ENCODE peak calls at places on chromosomes 2 and 18, in eight cellular contexts. C is adrenal gland; J is left ventricle myocardium inferior; Y is CD8-positive, alpha-beta T cell; A is neural progenitor cell; G is K562; S is SJCRH30; E is tibial artery. R is an unnamed sample. For H3K27me3 and H3K9me3, the result is how much of the 10 kb centered on the place peaks cover.

GRCh38 chr2:128169497-128169896 is 78.5 kb downstream of the UGGT1 start:
- DNase-seq in C (no peak), J (no peak), Y (no peak), A (no peak), G (no peak), S (no peak), E (no peak), R (no peak)

GRCh38 chr18:12621737-12622306 is 36.1 kb downstream of the SPIRE1 start:
- DNase-seq in C (peak), J (no peak), Y (no peak), A (no peak), G (peak), S (no peak), E (no peak), R (no peak)

GRCh38 chr2:47521666-47522285 is 118.8 kb downstream of the MSH2 start:
- DNase-seq in C (no peak), J (no peak), Y (no peak), A (no peak), G (no peak), S (no peak), E (no peak), R (no peak)

GRCh38 chr18:39701839-39702238 is 2136.2 kb upstream of the CELF4 start:
- DNase-seq in C (no peak), J (no peak), Y (no peak), A (no peak), G (no peak), S (no peak), E (no peak), R (no peak)

GRCh38 chr2:102159295-102159694 is 16.7 kb downstream of the IL1R1 start:
- DNase-seq in C (no peak), J (no peak), Y (no peak), A (no peak), G (no peak), S (no peak), E (no peak), R (no peak)

GRCh38 chr2:224442092-224442999 is 40.4 kb upstream of the FAM124B start:
- DNase-seq in C (no peak), J (no peak), Y (peak), A (no peak), G (no peak), S (no peak), E (no peak), R (peak)

GRCh38 chr2:74834806-74835755 is 1.2 kb downstream of the HK2 start:
- DNase-seq in C (peak), J (peak), Y (peak), A (peak), G (peak), S (peak), E (peak), R (peak)

GRCh38 chr2:8676191-8676914 is 5.5 kb upstream of the ID2 start:
- DNase-seq in C (peak), J (peak), Y (no peak), A (peak), G (no peak), S (no peak), E (peak), R (peak)

GRCh38 chr2:106575955-106576354 is 88.8 kb downstream of the CD8B2 start:
- DNase-seq in C (peak), J (peak), Y (no peak), A (peak), G (no peak), S (peak), E (no peak), R (peak)

GRCh38 chr18:77106331-77106730 is 26.3 kb downstream of the MBP start:
- DNase-seq in C (no peak), J (no peak), Y (peak), A (no peak), G (peak), S (no peak), E (no peak), R (no peak)

GRCh38 chr18:2570772-2571199 is 519 bp downstream of the METTL4 start:
- DNase-seq in C (peak), J (peak), Y (peak), A (peak), G (peak), S (peak), E (peak), R (peak)

GRCh38 chr2:128309341-128310093 is 9.2 kb downstream of the HS6ST1 start:
- DNase-seq in C (peak), J (peak), Y (no peak), A (peak), G (peak), S (peak), E (peak), R (peak)

GRCh38 chr2:11988691-11989465 is 242.4 kb downstream of the LPIN1 start:
- DNase-seq in C (no peak), J (peak), Y (no peak), A (no peak), G (no peak), S (no peak), E (no peak), R (peak)

GRCh38 chr2:171893824-171894611 is at the start of gene SLC25A12:
- DNase-seq in C (peak), J (peak), Y (peak), A (peak), G (peak), S (peak), E (peak), R (peak)

GRCh38 chr2:8848328-8849100 is 11.1 kb upstream of the KIDINS220 start:
- DNase-seq in C (no peak), J (no peak), Y (no peak), A (no peak), G (no peak), S (no peak), E (no peak), R (no peak)

GRCh38 chr18:27793013-27793412 is 383.9 kb downstream of the CDH2 start:
- DNase-seq in C (no peak), J (no peak), Y (no peak), A (no peak), G (no peak), S (no peak), E (no peak), R (no peak)

GRCh38 chr2:163801499-163801893 is 65.7 kb upstream of the FIGN start:
- DNase-seq in C (no peak), J (no peak), Y (no peak), A (no peak), G (no peak), S (no peak), E (no peak), R (no peak)

GRCh38 chr2:127220807-127221527 is 868 bp upstream of the CYP27C1 start:
- DNase-seq in C (no peak), J (no peak), Y (no peak), A (peak), G (no peak), S (peak), E (no peak), R (no peak)

GRCh38 chr2:98142106-98142815 is 55.3 kb downstream of the VWA3B start:
- DNase-seq in C (no peak), J (no peak), Y (no peak), A (no peak), G (no peak), S (no peak), E (no peak), R (no peak)

GRCh38 chr18:708096-708495 is 4.3 kb downstream of the ENOSF1 start:
- DNase-seq in C (no peak), J (no peak), Y (no peak), A (no peak), G (no peak), S (no peak), E (no peak), R (no peak)

GRCh38 chr2:160372010-160372356 is 121.6 kb downstream of the RBMS1 start:
- DNase-seq in C (no peak), J (no peak), Y (no peak), A (no peak), G (no peak), S (no peak), E (no peak), R (no peak)

GRCh38 chr2:128573531-128573930 is 254.9 kb upstream of the HS6ST1 start:
- DNase-seq in C (no peak), J (no peak), Y (no peak), A (no peak), G (no peak), S (no peak), E (no peak), R (no peak)

DNA sequence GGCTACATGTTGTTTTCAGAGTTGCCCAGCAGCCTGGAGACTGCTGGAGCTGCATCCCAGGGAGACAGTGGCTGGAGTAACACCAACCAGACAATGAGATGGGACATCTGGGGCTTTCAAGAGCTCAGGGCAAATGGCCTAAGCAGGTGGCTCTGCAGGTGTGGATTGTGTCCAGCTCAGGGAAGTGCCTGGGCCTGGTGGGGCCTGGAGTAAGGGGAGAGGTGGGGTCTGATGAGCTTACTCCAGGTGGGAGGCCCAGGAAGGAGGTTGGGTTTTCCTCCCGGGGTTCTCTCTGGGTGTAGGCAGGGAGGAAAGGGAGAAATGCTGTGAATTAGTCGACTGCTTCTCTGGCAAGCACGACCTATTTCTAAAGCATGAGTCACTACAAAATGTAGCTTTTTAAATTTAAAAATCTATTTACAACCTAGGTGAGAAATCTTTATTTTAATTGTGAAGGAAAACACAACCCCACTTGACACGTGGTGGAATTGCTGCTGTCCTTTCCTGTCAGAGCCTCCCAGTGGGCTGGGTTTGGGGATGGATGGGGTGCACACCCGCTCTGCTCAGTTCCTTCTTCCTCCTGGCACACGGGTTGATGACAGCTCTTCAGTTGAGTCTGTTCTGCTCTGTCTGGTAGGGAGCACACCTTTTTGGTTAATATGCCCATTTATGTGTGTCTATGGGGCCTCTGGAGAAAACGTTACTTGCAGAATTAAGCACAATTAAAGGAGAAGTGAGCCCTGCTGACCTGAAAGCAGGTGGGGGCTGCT is 81.6 kb downstream of the SH3RF3 start:
- DNase-seq in C (no peak), J (no peak), Y (no peak), A (no peak), G (no peak), S (no peak), E (no peak), R (peak)
- H3K27me3 ChIP-seq in C (under half), J (under half), Y (under half), A (under half), G (half or more), S (under half), E (under half), R (under half)

DNA sequence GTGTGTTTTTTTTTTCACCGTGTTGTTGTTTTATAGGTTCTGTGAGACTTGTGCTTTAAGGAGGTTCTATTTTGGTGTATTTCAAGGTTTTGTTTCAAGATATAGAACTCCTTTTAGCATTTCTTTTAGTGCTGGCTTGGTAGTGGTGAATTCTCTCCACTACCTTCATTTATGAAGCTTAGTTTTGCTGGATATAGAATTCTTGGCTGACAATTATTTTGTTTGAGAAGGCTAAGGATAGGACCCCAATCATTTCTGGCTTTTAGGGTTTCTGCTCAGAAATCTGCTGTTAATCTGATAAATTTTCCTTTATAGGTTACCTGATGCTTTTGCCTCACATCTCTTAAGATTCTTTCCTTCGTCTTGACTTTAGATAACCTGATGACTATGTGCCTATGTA is 66.8 kb downstream of the MSTN start:
- DNase-seq in C (no peak), J (no peak), Y (no peak), A (no peak), G (no peak), S (no peak), E (no peak), R (no peak)
- H3K9me3 ChIP-seq in C (under half), J (half or more), Y (under half), A (under half), G (under half), S (under half), E (under half), R (under half)

GRCh38 chr2:217294818-217295217 is 435.0 kb upstream of the TNP1 start:
- DNase-seq in C (no peak), J (no peak), Y (no peak), A (no peak), G (no peak), S (no peak), E (no peak), R (no peak)
- H3K4me3 ChIP-seq in C (no peak), J (no peak), Y (no peak), A (no peak), G (no peak), S (no peak), E (no peak), R (no peak)

GRCh38 chr2:120568089-120568974 is 167.3 kb upstream of the GLI2 start:
- DNase-seq in C (no peak), J (no peak), Y (no peak), A (no peak), G (no peak), S (no peak), E (no peak), R (peak)

GRCh38 chr2:120565095-120565460 is 170.6 kb upstream of the GLI2 start:
- DNase-seq in C (no peak), J (no peak), Y (no peak), A (no peak), G (no peak), S (no peak), E (no peak), R (no peak)

GRCh38 chr2:120565929-120566328 is 169.7 kb upstream of the GLI2 start:
- DNase-seq in C (no peak), J (no peak), Y (no peak), A (no peak), G (no peak), S (no peak), E (no peak), R (no peak)

GRCh38 chr2:120567128-120567527 is 168.5 kb upstream of the GLI2 start:
- DNase-seq in C (no peak), J (no peak), Y (no peak), A (no peak), G (no peak), S (no peak), E (no peak), R (no peak)

DNA sequence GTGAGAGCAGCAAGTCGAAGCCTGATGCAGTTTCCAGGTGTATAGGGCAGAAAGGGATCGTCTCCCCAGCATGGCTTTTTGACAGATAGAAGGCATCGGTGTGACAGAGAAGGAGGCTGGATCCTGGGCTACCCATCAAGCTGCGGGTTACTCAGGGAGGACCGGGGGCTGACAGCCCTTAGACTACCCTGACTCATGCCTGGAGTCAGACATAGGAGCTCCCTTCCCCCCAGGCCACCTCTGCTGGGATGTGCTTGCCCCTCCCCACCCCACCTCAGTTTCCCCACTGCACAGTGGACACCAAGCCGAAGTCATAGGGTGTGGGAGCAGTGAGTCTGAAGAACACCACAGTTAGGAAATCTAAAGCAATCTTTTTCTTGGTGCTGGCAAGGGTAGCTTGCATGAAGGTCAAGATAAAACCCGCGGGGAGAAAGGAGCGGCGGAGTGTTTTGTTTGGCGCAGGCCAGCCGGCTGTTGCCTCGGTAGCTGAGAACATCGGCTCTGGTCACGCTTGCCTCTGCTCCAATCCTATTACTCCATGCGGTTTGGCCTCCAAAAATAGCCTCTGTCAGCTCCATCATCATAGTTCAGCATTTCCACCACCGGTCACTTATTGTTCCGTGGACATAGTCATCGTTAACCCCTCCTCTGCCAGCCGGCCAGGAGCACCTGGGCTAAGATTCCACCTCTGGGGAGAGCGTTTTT is 169.2 kb upstream of the GLI2 start:
- DNase-seq in C (peak), J (peak), Y (no peak), A (no peak), G (no peak), S (peak), E (peak), R (peak)
- H3K27me3 ChIP-seq in C (under half), J (under half), Y (under half), A (under half), G (half or more), S (under half), E (under half), R (under half)

DNA sequence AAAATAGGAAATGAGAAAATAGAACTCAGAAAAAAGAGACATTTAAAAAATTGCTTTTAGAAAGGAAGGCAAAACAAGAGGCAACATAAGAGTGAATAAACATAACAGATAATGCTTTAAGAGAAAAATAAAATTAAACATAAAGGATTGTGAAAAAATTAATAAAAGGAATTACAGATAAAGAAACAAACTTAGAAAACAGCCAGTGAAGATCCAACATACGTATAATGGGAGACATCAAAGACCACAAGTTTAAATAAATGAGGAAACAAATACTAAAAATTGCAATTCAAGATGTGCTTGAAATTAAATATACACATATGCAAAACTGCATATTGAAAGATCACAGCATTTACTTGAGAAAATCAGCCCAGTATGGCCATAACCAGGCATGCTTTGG is 448.9 kb downstream of the NBAS start:
- DNase-seq in C (no peak), J (no peak), Y (no peak), A (peak), G (no peak), S (no peak), E (no peak), R (no peak)
- H3K9me3 ChIP-seq in C (under half), J (half or more), Y (under half), A (under half), G (under half), S (under half), E (under half), R (under half)

GRCh38 chr2:227716501-227716900 is 1.3 kb downstream of the SLC19A3 start:
- DNase-seq in C (no peak), J (no peak), Y (no peak), A (no peak), G (no peak), S (no peak), E (no peak), R (no peak)
- H3K4me3 ChIP-seq in C (no peak), J (no peak), Y (no peak), A (no peak), G (no peak), S (no peak), E (no peak), R (no peak)

R was measured in right cardiac atrium.